ENCODE peak calls at places on chromosomes 6 and 20, in five cellular contexts. N is substantia nigra, Z is uterus, W is lung, O is RPMI7951. F is an unnamed sample.

GRCh38 chr6:120604510-120604909 is 729.8 kb downstream of the TBC1D32 start:
- DNase-seq in N (no peak), Z (no peak), W (no peak), O (no peak), F (no peak)

GRCh38 chr6:119355157-119355556 is 5.6 kb upstream of the MAN1A1 start:
- DNase-seq in N (no peak), Z (no peak), W (no peak), O (no peak), F (no peak)

GRCh38 chr6:146433881-146434741 is 109.5 kb upstream of the RAB32 start:
- DNase-seq in N (no peak), Z (no peak), W (no peak), O (no peak), F (no peak)

GRCh38 chr6:70586114-70586513 is 19.4 kb downstream of the SDHAF4 start:
- DNase-seq in N (no peak), Z (no peak), W (no peak), O (no peak), F (no peak)

GRCh38 chr6:71621918-71622519 is 264.3 kb upstream of the RIMS1 start:
- DNase-seq in N (no peak), Z (no peak), W (no peak), O (peak), F (no peak)

GRCh38 chr6:17865798-17866725 is 121.4 kb downstream of the KIF13A start:
- DNase-seq in N (peak), Z (peak), W (peak), O (peak), F (peak)

GRCh38 chr20:4671015-4671414 is 50.7 kb upstream of the PRND start:
- DNase-seq in N (no peak), Z (no peak), W (no peak), O (no peak), F (no peak)

GRCh38 chr6:24683297-24684296 is 16.7 kb downstream of the ACOT13 start:
- DNase-seq in N (no peak), Z (no peak), W (no peak), O (no peak), F (no peak)

GRCh38 chr6:47342824-47343223 is 33.1 kb upstream of the TNFRSF21 start:
- DNase-seq in N (no peak), Z (no peak), W (no peak), O (no peak), F (no peak)

GRCh38 chr6:12483712-12484111 is 193.6 kb downstream of the EDN1 start:
- DNase-seq in N (no peak), Z (no peak), W (no peak), O (peak), F (no peak)

GRCh38 chr6:81894788-81895221 is 142.3 kb upstream of the TENT5A start:
- DNase-seq in N (peak), Z (no peak), W (no peak), O (peak), F (peak)

GRCh38 chr6:159067334-159067733 is 22.5 kb upstream of the TAGAP start:
- DNase-seq in N (no peak), Z (no peak), W (no peak), O (no peak), F (no peak)

GRCh38 chr20:38337561-38338140 is 8.6 kb upstream of the LBP start:
- DNase-seq in N (peak), Z (no peak), W (no peak), O (peak), F (no peak)

GRCh38 chr6:6008648-6009421 is 2.1 kb upstream of the NRN1 start:
- DNase-seq in N (no peak), Z (peak), W (peak), O (peak), F (no peak)

F was measured in right atrium auricular region.